ENCODE peak calls at places on chromosomes 7 and 10, in six cellular contexts. One of them, this sample, is unnamed.

GRCh38 chr10:97385565-97385964 is 15.6 kb downstream of the RRP12 start:
- DNase-seq in bronchial epithelial cell: no peak
- DNase-seq in mucosa of descending colon: no peak
- DNase-seq in PC-3: no peak
- DNase-seq in ovary: no peak
- DNase-seq in CD8-positive, alpha-beta memory T cell: no peak
- DNase-seq in this sample: no peak

GRCh38 chr10:104076743-104077160 is 8.9 kb downstream of the COL17A1 start:
- DNase-seq in bronchial epithelial cell: no peak
- DNase-seq in mucosa of descending colon: peak; percentile 66
- DNase-seq in PC-3: peak; percentile 12
- DNase-seq in ovary: no peak
- DNase-seq in CD8-positive, alpha-beta memory T cell: no peak
- DNase-seq in this sample: no peak

GRCh38 chr10:77666821-77667220 is 29.2 kb upstream of the KCNMA1 start:
- DNase-seq in bronchial epithelial cell: no peak
- DNase-seq in mucosa of descending colon: no peak
- DNase-seq in PC-3: peak; percentile 60
- DNase-seq in ovary: no peak
- DNase-seq in CD8-positive, alpha-beta memory T cell: no peak
- DNase-seq in this sample: no peak

GRCh38 chr10:123996302-123996701 is 97.1 kb downstream of the CHST15 start:
- DNase-seq in bronchial epithelial cell: no peak
- DNase-seq in mucosa of descending colon: no peak
- DNase-seq in PC-3: peak; percentile 32
- DNase-seq in ovary: peak; percentile 24
- DNase-seq in CD8-positive, alpha-beta memory T cell: no peak
- DNase-seq in this sample: no peak

GRCh38 chr10:122480146-122480833 is 18.9 kb downstream of the HTRA1 start:
- DNase-seq in bronchial epithelial cell: no peak
- DNase-seq in mucosa of descending colon: no peak
- DNase-seq in PC-3: no peak
- DNase-seq in ovary: no peak
- DNase-seq in CD8-positive, alpha-beta memory T cell: no peak
- DNase-seq in this sample: no peak

GRCh38 chr7:12653127-12653917 is 34.1 kb upstream of the ARL4A start:
- DNase-seq in bronchial epithelial cell: peak; percentile 47
- DNase-seq in mucosa of descending colon: no peak
- DNase-seq in PC-3: peak; percentile 58
- DNase-seq in ovary: no peak
- DNase-seq in CD8-positive, alpha-beta memory T cell: no peak
- DNase-seq in this sample: no peak

GRCh38 chr10:120735773-120736371 is 115.3 kb upstream of the WDR11 start:
- DNase-seq in bronchial epithelial cell: peak; percentile 46
- DNase-seq in mucosa of descending colon: no peak
- DNase-seq in PC-3: peak; percentile 50
- DNase-seq in ovary: no peak
- DNase-seq in CD8-positive, alpha-beta memory T cell: no peak
- DNase-seq in this sample: no peak

GRCh38 chr7:79282882-79283602 is 170.4 kb downstream of the MAGI2 start:
- DNase-seq in bronchial epithelial cell: peak; percentile 85
- DNase-seq in mucosa of descending colon: no peak
- DNase-seq in PC-3: peak; percentile 85
- DNase-seq in ovary: no peak
- DNase-seq in CD8-positive, alpha-beta memory T cell: no peak
- DNase-seq in this sample: peak; percentile 65

GRCh38 chr10:4844864-4845263 is 18.9 kb downstream of the AKR1E2 start:
- DNase-seq in bronchial epithelial cell: no peak
- DNase-seq in mucosa of descending colon: no peak
- DNase-seq in PC-3: no peak
- DNase-seq in ovary: no peak
- DNase-seq in CD8-positive, alpha-beta memory T cell: no peak
- DNase-seq in this sample: no peak

GRCh38 chr7:73612598-73613269 is 11.6 kb downstream of the MLXIPL start:
- DNase-seq in bronchial epithelial cell: peak; percentile 61
- DNase-seq in mucosa of descending colon: peak; percentile 86
- DNase-seq in PC-3: peak; percentile 62
- DNase-seq in ovary: no peak
- DNase-seq in CD8-positive, alpha-beta memory T cell: no peak
- DNase-seq in this sample: no peak

GRCh38 chr7:157432541-157432956 is 95.7 kb downstream of the DNAJB6 start:
- DNase-seq in bronchial epithelial cell: peak; percentile 67
- DNase-seq in mucosa of descending colon: peak; percentile 58
- DNase-seq in PC-3: peak; percentile 62
- DNase-seq in ovary: peak; percentile 34
- DNase-seq in CD8-positive, alpha-beta memory T cell: no peak
- DNase-seq in this sample: peak; percentile 20

GRCh38 chr7:3157541-3158287 is 114.0 kb upstream of the CARD11 start:
- DNase-seq in bronchial epithelial cell: no peak
- DNase-seq in mucosa of descending colon: no peak
- DNase-seq in PC-3: no peak
- DNase-seq in ovary: no peak
- DNase-seq in CD8-positive, alpha-beta memory T cell: no peak
- DNase-seq in this sample: no peak

GRCh38 chr7:157612664-157613561 is 276.1 kb downstream of the DNAJB6 start:
- DNase-seq in bronchial epithelial cell: no peak
- DNase-seq in mucosa of descending colon: peak; percentile 42
- DNase-seq in PC-3: peak; percentile 47
- DNase-seq in ovary: peak; percentile 57
- DNase-seq in CD8-positive, alpha-beta memory T cell: peak; percentile 72
- DNase-seq in this sample: no peak

GRCh38 chr10:113135025-113135424 is 185.0 kb downstream of the TCF7L2 start:
- DNase-seq in bronchial epithelial cell: no peak
- DNase-seq in mucosa of descending colon: no peak
- DNase-seq in PC-3: no peak
- DNase-seq in ovary: no peak
- DNase-seq in CD8-positive, alpha-beta memory T cell: no peak
- DNase-seq in this sample: no peak

GRCh38 chr10:63487990-63488389 is 22.2 kb upstream of the JMJD1C start:
- DNase-seq in bronchial epithelial cell: no peak
- DNase-seq in mucosa of descending colon: no peak
- DNase-seq in PC-3: no peak
- DNase-seq in ovary: no peak
- DNase-seq in CD8-positive, alpha-beta memory T cell: no peak
- DNase-seq in this sample: no peak

GRCh38 chr7:112226701-112227276 is 20.3 kb downstream of the ZNF277 start:
- DNase-seq in bronchial epithelial cell: peak; percentile 93
- DNase-seq in mucosa of descending colon: no peak
- DNase-seq in PC-3: peak; percentile 26
- DNase-seq in ovary: no peak
- DNase-seq in CD8-positive, alpha-beta memory T cell: no peak
- DNase-seq in this sample: no peak

GRCh38 chr10:123704076-123704475 is 37.9 kb downstream of the GPR26 start:
- DNase-seq in bronchial epithelial cell: no peak
- DNase-seq in mucosa of descending colon: no peak
- DNase-seq in PC-3: no peak
- DNase-seq in ovary: no peak
- DNase-seq in CD8-positive, alpha-beta memory T cell: no peak
- DNase-seq in this sample: no peak

GRCh38 chr7:107966701-107967100 is 36.3 kb downstream of the LAMB1 start:
- DNase-seq in bronchial epithelial cell: peak; percentile 77
- DNase-seq in mucosa of descending colon: no peak
- DNase-seq in PC-3: peak; percentile 89
- DNase-seq in ovary: no peak
- DNase-seq in CD8-positive, alpha-beta memory T cell: no peak
- DNase-seq in this sample: no peak

GRCh38 chr10:129605986-129606518 is 139.0 kb downstream of the MGMT start:
- DNase-seq in bronchial epithelial cell: no peak
- DNase-seq in mucosa of descending colon: no peak
- DNase-seq in PC-3: no peak
- DNase-seq in ovary: no peak
- DNase-seq in CD8-positive, alpha-beta memory T cell: no peak
- DNase-seq in this sample: no peak

GRCh38 chr7:107091306-107091705 is 46.8 kb downstream of the PRKAR2B start:
- DNase-seq in bronchial epithelial cell: no peak
- DNase-seq in mucosa of descending colon: no peak
- DNase-seq in PC-3: no peak
- DNase-seq in ovary: no peak
- DNase-seq in CD8-positive, alpha-beta memory T cell: no peak
- DNase-seq in this sample: no peak

GRCh38 chr7:128299109-128299514 is 44.6 kb downstream of the RBM28 start:
- DNase-seq in bronchial epithelial cell: no peak
- DNase-seq in mucosa of descending colon: no peak
- DNase-seq in PC-3: no peak
- DNase-seq in ovary: no peak
- DNase-seq in CD8-positive, alpha-beta memory T cell: no peak
- DNase-seq in this sample: no peak

GRCh38 chr10:89296227-89296648 is 5.6 kb upstream of the IFIT2 start:
- DNase-seq in bronchial epithelial cell: peak; percentile 32
- DNase-seq in mucosa of descending colon: no peak
- DNase-seq in PC-3: no peak
- DNase-seq in ovary: no peak
- DNase-seq in CD8-positive, alpha-beta memory T cell: no peak
- DNase-seq in this sample: peak; percentile 52

GRCh38 chr7:41698726-41699125 is 4.2 kb downstream of the INHBA start:
- DNase-seq in bronchial epithelial cell: peak; percentile 90
- DNase-seq in mucosa of descending colon: no peak
- DNase-seq in PC-3: peak; percentile 42
- DNase-seq in ovary: no peak
- DNase-seq in CD8-positive, alpha-beta memory T cell: no peak
- DNase-seq in this sample: no peak

DNA sequence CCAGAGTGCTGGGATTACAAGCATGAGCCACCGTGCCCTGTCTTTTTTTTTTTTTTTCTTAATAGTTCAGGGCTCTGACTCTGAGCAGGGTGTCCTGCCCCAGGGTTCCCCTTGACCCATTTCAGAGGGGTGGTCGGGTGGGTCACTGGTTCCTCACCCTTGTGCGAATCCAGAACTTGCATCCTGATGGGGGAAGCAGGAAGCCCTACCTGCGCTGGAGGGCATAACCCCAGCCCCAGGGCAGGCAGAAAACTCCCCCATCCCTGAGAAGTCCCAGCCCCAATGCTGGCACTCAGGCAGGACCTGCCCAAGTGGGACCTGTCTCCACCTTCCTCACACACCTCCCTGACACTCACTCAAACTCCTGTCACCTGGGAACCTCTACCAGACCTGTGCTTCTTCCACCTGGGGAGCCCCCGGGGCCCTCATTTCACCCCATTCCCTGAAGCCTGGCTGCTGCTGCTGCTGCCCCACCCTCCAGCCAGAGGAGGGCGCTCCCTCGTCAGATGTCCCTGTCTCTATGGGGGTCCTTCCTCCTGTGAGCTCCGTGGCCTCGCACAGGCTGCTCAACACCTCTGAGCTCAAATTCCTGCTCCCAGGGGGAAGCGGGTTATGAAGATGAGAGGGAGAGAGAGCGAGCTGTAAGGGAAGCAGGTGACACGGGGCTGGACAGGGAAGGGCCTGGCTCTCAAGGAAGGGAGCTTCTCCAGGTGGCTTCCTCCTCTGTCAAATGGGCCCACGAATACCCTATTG is 15.1 kb upstream of the ZNF273 start:
- DNase-seq in bronchial epithelial cell: no peak
- DNase-seq in mucosa of descending colon: peak; percentile 66
- DNase-seq in PC-3: no peak
- DNase-seq in ovary: peak; percentile 33
- DNase-seq in CD8-positive, alpha-beta memory T cell: peak; percentile 65
- DNase-seq in this sample: no peak
- H3K4me3 ChIP-seq in bronchial epithelial cell: peak overlapping the region; percentile 34
- H3K4me3 ChIP-seq in mucosa of descending colon: no peak overlapping the region
- H3K4me3 ChIP-seq in PC-3: no peak overlapping the region
- H3K4me3 ChIP-seq in ovary: peak overlapping the region; percentile 39
- H3K4me3 ChIP-seq in CD8-positive, alpha-beta memory T cell: peak overlapping the region; percentile 73
- H3K4me3 ChIP-seq in this sample: no peak overlapping the region

GRCh38 chr10:93061594-93062498 is 1.2 kb downstream of the CYP26C1 start:
- DNase-seq in bronchial epithelial cell: no peak
- DNase-seq in mucosa of descending colon: no peak
- DNase-seq in PC-3: no peak
- DNase-seq in ovary: no peak
- DNase-seq in CD8-positive, alpha-beta memory T cell: no peak
- DNase-seq in this sample: no peak
- H3K4me3 ChIP-seq in bronchial epithelial cell: peak overlapping the region; percentile 27
- H3K4me3 ChIP-seq in mucosa of descending colon: no peak overlapping the region
- H3K4me3 ChIP-seq in PC-3: no peak overlapping the region
- H3K4me3 ChIP-seq in ovary: no peak overlapping the region
- H3K4me3 ChIP-seq in CD8-positive, alpha-beta memory T cell: no peak overlapping the region
- H3K4me3 ChIP-seq in this sample: peak overlapping the region; percentile 41

GRCh38 chr10:101226506-101226887 is 2.8 kb downstream of the LBX1 start:
- DNase-seq in bronchial epithelial cell: no peak
- DNase-seq in mucosa of descending colon: peak; percentile 38
- DNase-seq in PC-3: no peak
- DNase-seq in ovary: no peak
- DNase-seq in CD8-positive, alpha-beta memory T cell: no peak
- DNase-seq in this sample: no peak

GRCh38 chr10:101226888-101227736 is 2.2 kb downstream of the LBX1 start:
- DNase-seq in bronchial epithelial cell: no peak
- DNase-seq in mucosa of descending colon: no peak
- DNase-seq in PC-3: no peak
- DNase-seq in ovary: no peak
- DNase-seq in CD8-positive, alpha-beta memory T cell: no peak
- DNase-seq in this sample: no peak

GRCh38 chr10:101224910-101225823 is 4.1 kb downstream of the LBX1 start:
- DNase-seq in bronchial epithelial cell: no peak
- DNase-seq in mucosa of descending colon: no peak
- DNase-seq in PC-3: no peak
- DNase-seq in ovary: no peak
- DNase-seq in CD8-positive, alpha-beta memory T cell: no peak
- DNase-seq in this sample: no peak

GRCh38 chr10:101224060-101224909 is 5.0 kb downstream of the LBX1 start:
- DNase-seq in bronchial epithelial cell: no peak
- DNase-seq in mucosa of descending colon: no peak
- DNase-seq in PC-3: no peak
- DNase-seq in ovary: no peak
- DNase-seq in CD8-positive, alpha-beta memory T cell: no peak
- DNase-seq in this sample: no peak

GRCh38 chr10:101225846-101226361 is 3.4 kb downstream of the LBX1 start:
- DNase-seq in bronchial epithelial cell: no peak
- DNase-seq in mucosa of descending colon: no peak
- DNase-seq in PC-3: no peak
- DNase-seq in ovary: no peak
- DNase-seq in CD8-positive, alpha-beta memory T cell: no peak
- DNase-seq in this sample: no peak
- H3K4me3 ChIP-seq in bronchial epithelial cell: no peak overlapping the region
- H3K4me3 ChIP-seq in mucosa of descending colon: no peak overlapping the region
- H3K4me3 ChIP-seq in PC-3: no peak overlapping the region
- H3K4me3 ChIP-seq in ovary: no peak overlapping the region
- H3K4me3 ChIP-seq in CD8-positive, alpha-beta memory T cell: peak overlapping the region; percentile 28
- H3K4me3 ChIP-seq in this sample: no peak overlapping the region

GRCh38 chr7:30320392-30320791 is 36.0 kb downstream of the ZNRF2 start:
- DNase-seq in bronchial epithelial cell: no peak
- DNase-seq in mucosa of descending colon: no peak
- DNase-seq in PC-3: no peak
- DNase-seq in ovary: no peak
- DNase-seq in CD8-positive, alpha-beta memory T cell: no peak
- DNase-seq in this sample: no peak
- H3K4me3 ChIP-seq in bronchial epithelial cell: no peak overlapping the region
- H3K4me3 ChIP-seq in mucosa of descending colon: no peak overlapping the region
- H3K4me3 ChIP-seq in PC-3: no peak overlapping the region
- H3K4me3 ChIP-seq in ovary: no peak overlapping the region
- H3K4me3 ChIP-seq in CD8-positive, alpha-beta memory T cell: peak overlapping the region; percentile 28
- H3K4me3 ChIP-seq in this sample: no peak overlapping the region

DNA sequence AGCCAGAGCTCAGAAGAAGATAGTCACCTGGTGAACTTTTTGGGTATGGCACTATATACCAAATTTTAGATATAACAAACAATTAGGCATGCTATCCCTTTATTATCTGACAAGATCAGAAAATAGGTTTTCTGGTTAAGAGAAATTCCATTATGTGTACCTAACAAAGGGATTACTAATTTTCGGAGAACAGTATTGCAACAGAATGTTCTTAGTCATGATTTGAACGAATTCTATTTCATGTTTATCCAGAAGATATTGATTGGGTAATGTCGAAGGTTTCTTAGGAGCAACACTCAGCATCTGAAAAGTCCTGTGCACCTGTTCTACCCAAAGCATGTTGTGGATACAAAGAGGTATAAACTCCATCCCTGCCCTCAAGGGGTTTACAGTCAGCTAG is 36.5 kb downstream of the WBP1L start:
- DNase-seq in bronchial epithelial cell: peak; percentile 95
- DNase-seq in mucosa of descending colon: no peak
- DNase-seq in PC-3: peak; percentile 58
- DNase-seq in ovary: no peak
- DNase-seq in CD8-positive, alpha-beta memory T cell: no peak
- DNase-seq in this sample: no peak
- H3K4me3 ChIP-seq in bronchial epithelial cell: no peak overlapping the region
- H3K4me3 ChIP-seq in mucosa of descending colon: no peak overlapping the region
- H3K4me3 ChIP-seq in PC-3: no peak overlapping the region
- H3K4me3 ChIP-seq in ovary: no peak overlapping the region
- H3K4me3 ChIP-seq in CD8-positive, alpha-beta memory T cell: no peak overlapping the region
- H3K4me3 ChIP-seq in this sample: no peak overlapping the region

This sample was measured in AG09309.